ENCODE peak calls at places on chromosomes 11 and 22, in eight cellular contexts. L is ovary, V is lung, Q is amniotic stem cell, P is NCI-H460, D is nucleus accumbens, S is NCI-H774, X is GM13976. Z is an unnamed sample.

GRCh38 chr11:33689089-33689488 is 11.5 kb downstream of the C11orf91 start:
- DNase-seq in L (no peak), V (no peak), Q (no peak), P (no peak), D (no peak), S (no peak), X (no peak), Z (no peak)

GRCh38 chr11:27705873-27706820 is 5.9 kb upstream of the BDNF start:
- DNase-seq in L (no peak), V (no peak), Q (no peak), P (no peak), D (no peak), S (no peak), X (peak), Z (no peak)

GRCh38 chr11:111344032-111344431 is 35.0 kb downstream of the POU2AF1 start:
- DNase-seq in L (peak), V (peak), Q (no peak), P (no peak), D (no peak), S (no peak), X (no peak), Z (no peak)

GRCh38 chr11:102172127-102172848 is 62.0 kb downstream of the YAP1 start:
- DNase-seq in L (no peak), V (no peak), Q (peak), P (no peak), D (no peak), S (no peak), X (no peak), Z (peak)

GRCh38 chr22:27435839-27436581 is 365.5 kb downstream of the MN1 start:
- DNase-seq in L (peak), V (peak), Q (no peak), P (no peak), D (no peak), S (no peak), X (no peak), Z (peak)

GRCh38 chr11:113363406-113363805 is 24.2 kb upstream of the ANKK1 start:
- DNase-seq in L (no peak), V (no peak), Q (no peak), P (no peak), D (no peak), S (no peak), X (no peak), Z (no peak)

GRCh38 chr11:116558504-116559252 is 214.1 kb downstream of the BUD13 start:
- DNase-seq in L (no peak), V (no peak), Q (no peak), P (no peak), D (no peak), S (no peak), X (no peak), Z (peak)

GRCh38 chr11:100646545-100646944 is 40.5 kb upstream of the ARHGAP42 start:
- DNase-seq in L (no peak), V (no peak), Q (no peak), P (no peak), D (no peak), S (no peak), X (no peak), Z (no peak)

GRCh38 chr11:86606849-86607481 is 65.5 kb downstream of the ME3 start:
- DNase-seq in L (no peak), V (no peak), Q (no peak), P (no peak), D (no peak), S (no peak), X (no peak), Z (peak)

GRCh38 chr11:94511932-94512781 is at the start of gene C11orf97:
- DNase-seq in L (peak), V (peak), Q (no peak), P (no peak), D (no peak), S (peak), X (peak), Z (peak)

GRCh38 chr11:981764-982163 is 54.8 kb downstream of the MUC6 start:
- DNase-seq in L (no peak), V (no peak), Q (no peak), P (no peak), D (no peak), S (no peak), X (no peak), Z (no peak)

GRCh38 chr11:2987881-2988280 is 4.2 kb downstream of the NAP1L4 start:
- DNase-seq in L (no peak), V (no peak), Q (no peak), P (no peak), D (no peak), S (no peak), X (no peak), Z (no peak)

GRCh38 chr22:26669060-26669481 is 11.7 kb downstream of the MIAT start:
- DNase-seq in L (no peak), V (no peak), Q (no peak), P (peak), D (no peak), S (no peak), X (no peak), Z (peak)